ENCODE peak calls at places on chromosomes 3 and 15, in four cellular contexts. C is IMR-90, V is GM12891, H is A549. A is an unnamed sample.

GRCh38 chr15:42608110-42608531 is 32.7 kb downstream of the STARD9 start:
- DNase-seq in C (no peak), V (no peak), H (no peak), A (no peak)

GRCh38 chr3:62527484-62527883 is 154.1 kb upstream of the FEZF2 start:
- DNase-seq in C (no peak), V (no peak), H (no peak), A (no peak)

GRCh38 chr3:125039041-125039896 is 16.5 kb downstream of the HEG1 start:
- DNase-seq in C (no peak), V (no peak), H (no peak), A (no peak)

GRCh38 chr15:35442734-35443133 is 103.2 kb downstream of the DPH6 start:
- DNase-seq in C (no peak), V (no peak), H (no peak), A (no peak)

GRCh38 chr3:142180761-142181362 is 31.5 kb upstream of the TFDP2 start:
- DNase-seq in C (peak), V (no peak), H (peak), A (peak)

GRCh38 chr3:11211531-11212300 is 57.4 kb downstream of the HRH1 start:
- DNase-seq in C (peak), V (no peak), H (no peak), A (no peak)

GRCh38 chr3:155560594-155560993 is 184.3 kb downstream of the PLCH1 start:
- DNase-seq in C (no peak), V (no peak), H (peak), A (no peak)

GRCh38 chr3:54714035-54714434 is 213.8 kb downstream of the LRTM1 start:
- DNase-seq in C (no peak), V (no peak), H (no peak), A (no peak)

GRCh38 chr3:159627634-159628033 is 361.0 kb upstream of the IL12A start:
- DNase-seq in C (no peak), V (no peak), H (peak), A (no peak)

GRCh38 chr15:85690546-85691226 is 104.0 kb downstream of the KLHL25 start:
- DNase-seq in C (no peak), V (no peak), H (no peak), A (no peak)
- TF ChIP-seq POLR2A in C (no peak), V (peak), H (no peak), A (no peak)

DNA sequence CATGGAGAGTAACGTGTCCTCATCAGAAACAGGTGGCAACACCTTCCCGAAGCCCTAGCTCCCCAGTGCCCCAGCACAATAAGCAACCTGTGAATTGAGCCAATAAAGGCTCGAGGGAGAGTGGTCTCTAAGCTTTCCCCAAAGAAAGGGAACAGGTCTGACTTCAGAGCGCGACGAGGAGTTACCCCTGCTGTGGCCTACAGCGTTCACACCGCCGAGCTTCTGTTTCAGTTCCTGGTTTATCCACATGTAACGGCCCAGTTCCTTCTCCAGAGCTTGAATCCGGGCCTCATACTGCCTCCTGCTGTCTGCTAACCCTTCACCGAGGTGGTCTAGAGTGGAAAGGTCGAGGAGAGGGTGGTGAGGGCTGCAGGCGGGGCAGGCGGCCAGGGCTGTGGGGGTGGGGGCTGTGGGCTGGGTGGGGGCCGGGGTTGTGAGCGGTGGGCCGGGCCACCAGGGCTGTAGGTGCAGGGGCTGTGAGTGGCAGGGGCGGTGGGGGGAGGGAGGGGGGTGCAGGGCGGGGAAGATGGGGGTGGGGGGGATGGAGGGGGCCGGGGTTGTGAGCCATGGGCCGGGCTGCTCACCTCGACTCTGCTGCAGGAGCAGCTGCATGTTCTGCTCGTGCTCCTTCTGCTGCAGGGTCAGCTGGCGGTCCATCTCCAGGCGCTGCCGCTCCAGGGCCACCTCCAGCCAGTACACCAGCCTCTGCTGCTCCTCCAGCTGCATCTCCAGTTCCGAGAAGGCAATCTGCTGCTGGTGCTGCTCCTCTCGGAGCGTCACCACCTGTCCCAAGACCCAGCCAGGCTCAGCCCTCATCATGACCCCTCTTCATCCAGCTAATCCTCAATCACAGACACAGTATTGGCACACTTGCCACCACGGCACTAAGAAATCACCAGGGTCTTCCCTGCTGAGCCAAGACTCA is 26.2 kb downstream of the KIF7 start:
- DNase-seq in C (no peak), V (peak), H (no peak), A (no peak)
- TF ChIP-seq POLR2A in C (no peak), V (no peak), H (no peak), A (no peak)

GRCh38 chr15:29925227-29926082 is 103.2 kb upstream of the TJP1 start:
- DNase-seq in C (peak), V (peak), H (peak), A (peak)
- TF ChIP-seq POLR2A in C (peak), V (no peak), H (no peak), A (no peak)

DNA sequence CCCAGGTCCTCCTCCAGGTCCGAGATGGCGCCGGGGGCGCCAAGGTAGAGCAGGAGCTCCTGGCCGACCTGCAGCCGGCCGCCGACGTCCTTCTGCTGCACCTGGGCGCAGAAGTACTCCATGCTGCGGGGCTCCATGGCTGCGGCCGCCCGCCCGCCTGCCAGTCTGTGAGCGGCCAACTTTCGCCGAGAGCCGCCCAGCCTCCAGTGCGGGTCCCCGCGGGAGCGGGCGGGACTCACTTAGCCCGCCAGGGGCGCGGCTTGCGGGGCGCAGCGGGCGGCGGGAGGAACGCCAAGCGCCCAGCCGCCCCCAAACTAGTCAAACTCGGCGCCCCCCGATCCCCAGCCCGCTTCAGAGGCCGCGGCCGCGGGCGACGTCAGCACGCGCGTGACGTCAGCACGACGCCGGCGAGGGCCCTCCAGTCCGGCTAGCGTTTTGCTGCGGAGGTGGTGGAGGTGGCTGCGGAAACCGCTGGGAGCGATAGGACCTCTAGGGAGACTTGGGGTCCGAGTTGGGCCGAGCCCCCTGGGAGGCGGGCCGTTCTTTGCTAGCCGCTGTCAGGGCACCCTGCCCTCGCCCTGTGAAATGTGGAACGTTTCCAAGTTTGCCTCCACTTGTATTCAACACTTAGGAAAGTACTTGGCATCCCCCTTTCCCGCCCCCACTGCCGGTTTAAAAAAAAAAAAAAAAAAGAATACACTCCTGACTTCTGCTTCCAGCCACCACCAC is at the start of gene CLASP2:
- DNase-seq in C (peak), V (peak), H (peak), A (peak)
- TF ChIP-seq POLR2A in C (peak), V (peak), H (peak), A (peak)

GRCh38 chr3:56681963-56682457 is 1.1 kb downstream of the TASOR start:
- DNase-seq in C (no peak), V (no peak), H (no peak), A (no peak)

GRCh38 chr3:56680054-56680453 is 3.0 kb downstream of the TASOR start:
- DNase-seq in C (no peak), V (no peak), H (no peak), A (no peak)

GRCh38 chr3:56682458-56683121 is 475 bp downstream of the TASOR start:
- DNase-seq in C (peak), V (peak), H (peak), A (peak)

GRCh38 chr3:56684029-56684428 is 964 bp upstream of the TASOR start:
- DNase-seq in C (no peak), V (no peak), H (no peak), A (no peak)

DNA sequence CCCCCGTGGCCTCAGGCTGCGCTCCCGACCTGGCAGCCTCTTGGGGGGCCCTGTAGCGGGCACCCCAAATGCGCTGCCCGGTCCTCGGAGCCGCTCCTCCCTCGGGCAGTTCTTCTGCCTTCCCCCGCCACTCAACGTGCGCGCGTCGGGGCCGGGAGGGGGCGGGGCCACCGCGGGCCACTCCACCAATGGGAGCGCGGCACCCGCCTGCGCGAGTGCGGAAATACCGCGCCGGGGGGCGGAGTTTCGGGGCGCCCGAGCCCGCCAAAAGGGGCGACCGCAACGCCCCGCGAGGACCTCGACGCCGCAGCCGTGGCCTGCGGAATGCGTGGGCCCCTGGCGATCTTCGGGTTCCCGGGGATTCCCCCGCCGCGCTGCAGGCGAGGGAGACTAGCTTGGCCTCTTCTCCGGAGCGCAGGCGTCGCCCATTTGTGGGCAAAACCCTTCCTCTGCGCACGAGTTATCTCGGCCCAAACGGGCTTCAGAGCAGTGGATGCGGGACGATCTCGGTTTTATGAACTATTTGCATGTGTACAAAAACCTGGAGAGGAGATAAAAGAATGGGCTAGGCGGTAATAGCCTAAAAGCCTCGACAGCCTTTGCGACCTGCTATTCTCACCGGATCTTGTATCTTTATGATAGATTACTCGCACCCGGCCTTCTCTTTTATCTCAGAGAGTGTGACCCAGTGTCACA is at the start of gene TASOR:
- DNase-seq in C (peak), V (peak), H (peak), A (peak)
- TF ChIP-seq POLR2A in C (no peak), V (no peak), H (peak), A (peak)

GRCh38 chr3:49339947-49340800 is at the start of gene USP4:
- DNase-seq in C (peak), V (peak), H (peak), A (peak)
- TF ChIP-seq POLR2A in C (peak), V (peak), H (peak), A (peak)

A was measured in tibial nerve.